ENCODE peak calls at places on chromosomes 5 and 9, in five cellular contexts. S, R, G, M and I are unnamed samples.

GRCh38 chr5:3124410-3124809 is 372.9 kb upstream of the IRX2 start:
- DNase-seq in S (no peak), M (no peak), G (no peak), R (no peak), I (no peak)

GRCh38 chr5:156400542-156400941 is 73.6 kb downstream of the SGCD start:
- DNase-seq in S (no peak), G (no peak), M (no peak), R (peak), I (no peak)

GRCh38 chr9:130627896-130628792 is 36.2 kb upstream of the PRDM12 start:
- DNase-seq in M (no peak), S (no peak), G (no peak), R (no peak), I (no peak)

GRCh38 chr5:171882118-171882517 is 96.5 kb downstream of the SMIM23 start:
- DNase-seq in M (no peak), G (no peak), R (no peak), S (peak), I (no peak)

GRCh38 chr5:123455095-123455494 is 31.9 kb upstream of the CEP120 start:
- DNase-seq in S (no peak), M (no peak), G (no peak), R (no peak), I (no peak)

GRCh38 chr5:141351591-141351990 is 1.7 kb downstream of the PCDHGB1 start:
- DNase-seq in G (no peak), R (no peak), S (no peak), M (no peak), I (no peak)

GRCh38 chr5:118775790-118776499 is 212.4 kb downstream of the DTWD2 start:
- DNase-seq in R (no peak), M (no peak), S (no peak), G (no peak), I (no peak)

GRCh38 chr5:148033138-148033537 is 30.6 kb upstream of the SPINK5 start:
- DNase-seq in S (no peak), R (no peak), M (no peak), G (no peak), I (no peak)

GRCh38 chr5:104598285-104598684 is 1035.7 kb upstream of the NUDT12 start:
- DNase-seq in G (no peak), R (no peak), M (no peak), S (no peak), I (no peak)

GRCh38 chr5:8059337-8059736 is 190.4 kb downstream of the MTRR start:
- DNase-seq in G (no peak), S (no peak), R (no peak), M (no peak), I (no peak)

GRCh38 chr5:83472508-83473343 is 1.2 kb downstream of the VCAN start:
- DNase-seq in S (peak), R (no peak), M (peak), G (peak), I (peak)

GRCh38 chr9:124331580-124331979 is 73.8 kb downstream of the NEK6 start:
- DNase-seq in M (no peak), R (no peak), S (no peak), G (no peak), I (no peak)

GRCh38 chr5:142324377-142324870 is 397 bp downstream of the SPRY4 start:
- DNase-seq in M (peak), S (no peak), G (no peak), R (no peak), I (no peak)

GRCh38 chr5:133147411-133147810 is 95.6 kb downstream of the HSPA4 start:
- DNase-seq in M (no peak), G (no peak), R (no peak), S (no peak), I (no peak)